ENCODE peak calls at places on chromosomes 2 and 18, in seven cellular contexts. U is A549, Y is tibial nerve, F is H1, E is HepG2, T is sigmoid colon, G is suprapubic skin. S is an unnamed sample.

GRCh38 chr2:80238692-80239469 is 65.7 kb downstream of the LRRTM1 start:
- DNase-seq in U (peak), Y (no peak), F (no peak), E (peak), T (no peak), G (no peak), S (peak)

GRCh38 chr2:226798422-226799210 is 1.0 kb downstream of the IRS1 start:
- DNase-seq in U (peak), Y (no peak), F (no peak), E (no peak), T (no peak), G (peak), S (peak)

GRCh38 chr18:78912336-78912735 is 67.3 kb upstream of the SALL3 start:
- DNase-seq in U (no peak), Y (no peak), F (no peak), E (no peak), T (no peak), G (no peak), S (no peak)

GRCh38 chr2:96679843-96680242 is 37.3 kb downstream of the FER1L5 start:
- DNase-seq in U (no peak), Y (no peak), F (no peak), E (no peak), T (no peak), G (no peak), S (no peak)

GRCh38 chr2:190499273-190499672 is 35.2 kb downstream of the NEMP2 start:
- DNase-seq in U (no peak), Y (no peak), F (no peak), E (no peak), T (no peak), G (no peak), S (no peak)

GRCh38 chr2:67752964-67753363 is 309.8 kb downstream of the C1D start:
- DNase-seq in U (no peak), Y (no peak), F (no peak), E (no peak), T (no peak), G (no peak), S (no peak)

GRCh38 chr2:48175254-48175653 is 269.0 kb upstream of the FBXO11 start:
- DNase-seq in U (peak), Y (no peak), F (no peak), E (peak), T (no peak), G (no peak), S (no peak)

GRCh38 chr2:5713101-5713500 is 20.9 kb downstream of the SOX11 start:
- DNase-seq in U (no peak), Y (no peak), F (no peak), E (no peak), T (no peak), G (no peak), S (no peak)

GRCh38 chr2:20501974-20502373 is 55.1 kb downstream of the RHOB start:
- DNase-seq in U (peak), Y (no peak), F (no peak), E (no peak), T (peak), G (no peak), S (no peak)

GRCh38 chr18:13703899-13704298 is 22.5 kb downstream of the FAM210A start:
- DNase-seq in U (peak), Y (no peak), F (no peak), E (peak), T (no peak), G (no peak), S (no peak)

GRCh38 chr2:61759718-61760117 is 94.1 kb downstream of the FAM161A start:
- DNase-seq in U (peak), Y (no peak), F (no peak), E (no peak), T (no peak), G (no peak), S (no peak)

GRCh38 chr2:134174711-134175110 is 79.2 kb upstream of the MGAT5 start:
- DNase-seq in U (no peak), Y (no peak), F (no peak), E (no peak), T (no peak), G (no peak), S (no peak)

GRCh38 chr2:138432971-138433370 is 68.6 kb upstream of the SPOPL start:
- DNase-seq in U (no peak), Y (no peak), F (no peak), E (no peak), T (no peak), G (no peak), S (no peak)

GRCh38 chr18:12236934-12237832 is 17.0 kb upstream of the CIDEA start:
- DNase-seq in U (peak), Y (peak), F (no peak), E (peak), T (peak), G (peak), S (peak)

GRCh38 chr18:59820663-59821062 is 79.1 kb upstream of the PMAIP1 start:
- DNase-seq in U (no peak), Y (no peak), F (no peak), E (no peak), T (no peak), G (no peak), S (no peak)

GRCh38 chr2:134900151-134900550 is 18.5 kb upstream of the CCNT2 start:
- DNase-seq in U (no peak), Y (no peak), F (no peak), E (no peak), T (no peak), G (no peak), S (no peak)

GRCh38 chr2:24199968-24200590 is 25.2 kb downstream of the FAM228A start:
- DNase-seq in U (no peak), Y (no peak), F (no peak), E (no peak), T (no peak), G (no peak), S (no peak)

GRCh38 chr18:54679318-54680149 is 88.5 kb downstream of the DYNAP start:
- DNase-seq in U (peak), Y (no peak), F (no peak), E (peak), T (no peak), G (no peak), S (no peak)

GRCh38 chr2:199273043-199273647 is 184.6 kb downstream of the SATB2 start:
- DNase-seq in U (no peak), Y (no peak), F (no peak), E (no peak), T (no peak), G (no peak), S (no peak)

GRCh38 chr2:17300141-17300540 is 218.1 kb downstream of the RAD51AP2 start:
- DNase-seq in U (peak), Y (no peak), F (no peak), E (no peak), T (no peak), G (no peak), S (no peak)

GRCh38 chr2:170313636-170314348 is 135.8 kb downstream of the MYO3B start:
- DNase-seq in U (no peak), Y (no peak), F (no peak), E (no peak), T (no peak), G (no peak), S (no peak)

GRCh38 chr2:134206573-134206972 is 47.3 kb upstream of the MGAT5 start:
- DNase-seq in U (no peak), Y (no peak), F (no peak), E (no peak), T (no peak), G (no peak), S (no peak)

GRCh38 chr2:102062802-102063201 is 71.0 kb downstream of the IL1R2 start:
- DNase-seq in U (no peak), Y (no peak), F (no peak), E (no peak), T (no peak), G (no peak), S (no peak)

GRCh38 chr2:15636972-15637785 is 45.5 kb downstream of the DDX1 start:
- DNase-seq in U (peak), Y (peak), F (peak), E (peak), T (no peak), G (no peak), S (peak)

GRCh38 chr2:210169871-210170441 is 1.3 kb downstream of the KANSL1L start:
- DNase-seq in U (peak), Y (no peak), F (no peak), E (peak), T (no peak), G (no peak), S (no peak)

GRCh38 chr2:64992218-64992617 is 3.0 kb downstream of the SLC1A4 start:
- DNase-seq in U (no peak), Y (no peak), F (no peak), E (no peak), T (no peak), G (no peak), S (no peak)

GRCh38 chr2:230358305-230358704 is 31.3 kb downstream of the SP140L start:
- DNase-seq in U (no peak), Y (no peak), F (no peak), E (no peak), T (no peak), G (no peak), S (no peak)

GRCh38 chr18:48842259-48843061 is 108.3 kb downstream of the SMAD7 start:
- DNase-seq in U (no peak), Y (no peak), F (no peak), E (no peak), T (no peak), G (no peak), S (peak)

GRCh38 chr18:62928316-62928715 is 213.0 kb downstream of the PHLPP1 start:
- DNase-seq in U (no peak), Y (no peak), F (no peak), E (no peak), T (no peak), G (no peak), S (no peak)

GRCh38 chr2:71449343-71449742 is 4.0 kb upstream of the DYSF start:
- DNase-seq in U (no peak), Y (no peak), F (no peak), E (no peak), T (no peak), G (no peak), S (no peak)

GRCh38 chr2:197163755-197164753 is 146.5 kb downstream of the ANKRD44 start:
- DNase-seq in U (no peak), Y (no peak), F (peak), E (no peak), T (no peak), G (no peak), S (no peak)

GRCh38 chr2:239315308-239315707 is 85.5 kb downstream of the HDAC4 start:
- DNase-seq in U (no peak), Y (no peak), F (no peak), E (no peak), T (peak), G (no peak), S (peak)
- TF ChIP-seq POLR2A in U (no peak), Y (no peak), F (no peak), E (no peak), T (no peak), G (no peak), S (no peak)

GRCh38 chr2:110673201-110673600 is 4.7 kb downstream of the BUB1 start:
- DNase-seq in U (no peak), Y (no peak), F (no peak), E (no peak), T (no peak), G (no peak), S (no peak)

GRCh38 chr2:110675679-110676078 is 2.2 kb downstream of the BUB1 start:
- DNase-seq in U (no peak), Y (no peak), F (no peak), E (no peak), T (no peak), G (no peak), S (no peak)

GRCh38 chr2:110677530-110678456 is at the start of gene BUB1:
- DNase-seq in U (peak), Y (peak), F (peak), E (peak), T (peak), G (peak), S (peak)

GRCh38 chr2:110677080-110677479 is 783 bp downstream of the BUB1 start:
- DNase-seq in U (no peak), Y (no peak), F (no peak), E (no peak), T (no peak), G (no peak), S (no peak)

GRCh38 chr2:110674620-110675555 is 3.0 kb downstream of the BUB1 start:
- DNase-seq in U (peak), Y (no peak), F (no peak), E (no peak), T (no peak), G (no peak), S (peak)
- TF ChIP-seq EP300 in U (no peak), Y (no peak), F (no peak), E (no peak), T (no peak), G (no peak), S (no peak)

GRCh38 chr18:9082763-9083510 is 19.6 kb upstream of the NDUFV2 start:
- DNase-seq in U (no peak), Y (no peak), F (no peak), E (no peak), T (no peak), G (no peak), S (no peak)
- TF ChIP-seq POLR2A in U (no peak), Y (no peak), F (no peak), E (no peak), T (no peak), G (no peak), S (no peak)

GRCh38 chr18:32735781-32736180 is 37.0 kb downstream of the KLHL14 start:
- DNase-seq in U (no peak), Y (no peak), F (no peak), E (peak), T (no peak), G (no peak), S (no peak)
- TF ChIP-seq EP300 in U (no peak), Y (no peak), F (no peak), E (no peak), T (no peak), G (no peak), S (no peak)

DNA sequence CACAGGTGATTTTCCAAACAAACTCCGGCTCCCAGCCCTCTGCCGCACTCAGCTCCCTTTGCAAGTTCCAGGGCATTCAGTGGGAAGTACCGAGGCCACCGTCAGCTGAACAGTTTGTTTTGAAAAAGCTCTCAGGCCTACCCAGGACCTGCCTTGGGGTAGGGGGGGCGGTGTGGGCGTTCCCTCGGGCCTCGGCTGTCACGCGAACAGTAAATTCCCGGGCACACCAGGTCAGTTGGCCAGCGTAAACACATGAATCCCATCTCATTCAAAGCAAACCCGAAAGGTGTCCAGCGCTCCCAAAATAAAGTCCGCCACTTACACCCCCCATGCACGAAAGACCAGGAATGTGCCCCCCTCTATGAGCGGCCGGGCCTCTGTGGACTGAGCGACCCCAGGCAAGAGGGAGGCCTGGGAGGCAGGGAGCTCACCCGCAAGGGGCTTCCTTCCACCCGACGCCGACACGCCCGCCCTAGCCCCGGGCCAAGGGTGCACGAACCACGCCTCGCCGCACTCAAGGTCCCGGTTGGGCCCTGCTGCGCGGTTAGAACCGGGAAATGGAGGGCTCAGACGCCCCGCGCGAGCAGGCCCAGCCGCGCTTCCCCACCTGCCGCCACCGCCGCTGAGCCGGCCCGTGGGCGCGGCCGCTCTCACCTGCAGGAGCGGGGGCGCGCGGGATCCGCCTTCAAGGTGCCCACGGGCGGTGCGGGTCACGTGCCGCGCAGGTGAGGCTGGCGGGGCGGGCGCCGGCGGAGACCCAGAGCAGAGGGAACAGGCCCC is at the start of gene WDSUB1:
- DNase-seq in U (peak), Y (peak), F (no peak), E (peak), T (peak), G (peak), S (peak)
- TF ChIP-seq POLR2A in U (no peak), Y (no peak), F (peak), E (no peak), T (no peak), G (no peak), S (no peak)

GRCh38 chr2:238643400-238643907 is 204.4 kb upstream of the TWIST2 start:
- DNase-seq in U (no peak), Y (no peak), F (no peak), E (no peak), T (no peak), G (no peak), S (no peak)

GRCh38 chr2:238645716-238646115 is 202.2 kb upstream of the TWIST2 start:
- DNase-seq in U (no peak), Y (no peak), F (no peak), E (no peak), T (no peak), G (no peak), S (no peak)

GRCh38 chr2:238642973-238643372 is 204.9 kb upstream of the TWIST2 start:
- DNase-seq in U (no peak), Y (no peak), F (no peak), E (no peak), T (no peak), G (no peak), S (no peak)

GRCh38 chr2:238645095-238645494 is 202.8 kb upstream of the TWIST2 start:
- DNase-seq in U (no peak), Y (no peak), F (no peak), E (no peak), T (no peak), G (no peak), S (no peak)

DNA sequence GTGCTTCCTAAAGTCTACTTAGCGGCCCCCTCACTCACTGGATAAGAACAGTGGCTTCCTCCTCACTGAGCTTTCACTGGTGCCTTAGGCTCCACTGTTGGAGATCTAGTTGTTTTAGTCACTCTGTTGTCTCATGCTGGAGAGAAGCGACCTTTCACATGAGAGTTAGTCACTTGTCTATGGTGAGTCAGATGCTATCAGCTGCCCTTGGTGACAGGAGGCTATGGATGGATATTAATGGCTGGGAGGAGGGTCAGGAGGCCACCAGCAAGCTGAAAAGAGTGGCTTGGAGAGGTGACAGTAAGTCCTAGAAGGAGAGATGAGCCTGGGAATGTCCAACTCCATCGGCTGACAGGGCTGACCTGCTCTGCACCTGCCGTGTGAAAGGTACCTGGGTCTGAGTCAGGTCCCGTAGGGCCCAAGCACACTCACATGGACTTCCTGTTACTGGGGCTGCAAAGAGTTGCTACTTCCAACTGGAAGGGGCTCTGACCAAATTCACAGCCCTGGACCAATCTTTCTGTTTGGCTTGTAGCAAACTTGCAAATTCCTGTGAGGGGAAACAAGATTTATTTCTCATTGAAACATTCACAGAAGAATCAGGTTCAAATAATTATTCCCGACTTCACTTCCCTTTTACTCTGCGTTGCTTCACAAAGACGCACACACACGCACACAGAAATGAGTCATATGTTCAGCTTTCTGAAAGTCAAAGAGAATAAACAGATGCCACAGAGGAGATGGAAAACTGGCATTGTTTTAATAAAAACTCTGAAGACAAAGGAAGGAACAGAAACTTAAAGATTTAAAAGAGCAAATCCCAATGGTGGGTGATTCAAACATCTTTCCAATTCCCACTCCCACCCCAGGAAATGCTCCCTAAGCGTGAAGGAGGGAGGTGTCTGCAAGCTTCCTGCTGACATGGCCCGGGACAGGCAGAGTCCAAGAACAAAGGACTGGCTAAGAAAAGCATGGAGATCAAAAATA is 203.5 kb upstream of the TWIST2 start:
- DNase-seq in U (peak), Y (no peak), F (no peak), E (peak), T (no peak), G (peak), S (no peak)
- TF ChIP-seq EP300 in U (peak), Y (no peak), F (no peak), E (no peak), T (peak), G (peak), S (no peak)

DNA sequence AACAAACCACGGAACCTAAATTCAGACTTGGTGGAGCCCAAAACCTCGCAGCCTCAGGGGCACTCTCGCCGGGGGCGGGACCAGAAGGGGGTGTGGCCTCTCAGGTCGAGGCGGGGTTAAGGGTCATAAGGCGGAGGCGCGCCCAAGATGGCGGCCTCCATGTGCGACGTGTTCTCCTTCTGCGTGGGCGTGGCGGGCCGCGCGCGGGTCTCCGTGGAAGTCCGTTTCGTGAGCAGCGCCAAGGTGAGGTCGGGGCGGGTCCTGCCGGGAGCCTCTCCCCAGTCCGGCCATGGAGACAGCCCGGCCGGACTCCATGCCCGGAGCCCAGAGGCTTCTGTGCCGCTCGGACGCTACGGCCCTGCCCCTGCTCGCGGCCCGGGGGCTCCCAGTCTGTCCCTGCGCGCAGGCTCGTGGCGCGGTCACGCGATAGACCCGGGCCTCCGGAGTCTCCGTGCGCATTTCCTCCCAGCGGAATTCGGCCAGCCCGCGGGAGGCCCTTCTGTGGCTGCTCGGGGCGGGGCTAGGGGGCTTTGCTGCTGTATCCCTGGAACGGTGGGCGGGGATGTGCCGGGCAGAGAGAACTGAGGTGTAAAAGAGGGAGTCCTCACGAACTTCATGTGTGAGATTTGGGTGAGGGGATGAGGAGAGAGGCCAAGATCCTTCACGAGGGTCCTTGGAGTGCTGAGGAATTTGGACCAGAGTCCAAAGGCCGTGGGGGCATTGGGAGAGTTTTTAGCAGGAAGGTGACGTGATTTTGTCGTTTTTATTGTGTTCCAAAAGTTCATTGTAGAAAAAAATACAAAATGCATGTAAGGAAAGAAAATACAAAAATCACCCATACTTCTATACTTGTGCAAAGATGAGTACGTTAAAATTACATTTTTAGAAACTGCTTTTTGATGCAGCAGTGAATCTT is at the start of gene SMYD5:
- DNase-seq in U (peak), Y (peak), F (no peak), E (peak), T (peak), G (peak), S (peak)
- TF ChIP-seq POLR2A in U (peak), Y (no peak), F (peak), E (peak), T (no peak), G (no peak), S (peak)

GRCh38 chr2:142794850-142795249 is 82.6 kb upstream of the KYNU start:
- DNase-seq in U (no peak), Y (no peak), F (no peak), E (no peak), T (no peak), G (no peak), S (no peak)
- TF ChIP-seq EP300 in U (no peak), Y (no peak), F (no peak), E (no peak), T (no peak), G (no peak), S (no peak)

GRCh38 chr2:162244559-162245031 is 1.4 kb upstream of the FAP start:
- DNase-seq in U (peak), Y (no peak), F (no peak), E (no peak), T (peak), G (no peak), S (no peak)
- TF ChIP-seq POLR2A in U (no peak), Y (no peak), F (no peak), E (no peak), T (no peak), G (no peak), S (no peak)